ENCODE peak calls at places on chromosomes 4 and X, in five cellular contexts. Y is lower lobe of right lung, K is HFFc6, V is endodermal cell, X is left ventricle myocardium inferior. Z is an unnamed sample.

GRCh38 chr4:172356002-172356401 is 542.8 kb downstream of the GALNTL6 start:
- DNase-seq in V (no peak), Y (no peak), K (no peak), X (no peak), Z (no peak)

GRCh38 chr4:146032234-146032860 is 93.7 kb upstream of the ZNF827 start:
- DNase-seq in X (no peak), V (peak; percentile 63), Y (no peak), K (no peak), Z (no peak)

GRCh38 chr4:43757147-43757546 is 691.5 kb downstream of the KCTD8 start:
- DNase-seq in Y (no peak), K (no peak), X (no peak), V (peak; percentile 62), Z (no peak)

GRCh38 chr4:75251547-75251946 is 262.7 kb downstream of the RCHY1 start:
- DNase-seq in V (no peak), K (no peak), X (no peak), Y (no peak), Z (no peak)

GRCh38 chrX:2549874-2550273 is 49.1 kb upstream of the DHRSX start:
- DNase-seq in K (no peak), Y (no peak), V (peak; percentile 73), X (no peak), Z (no peak)

GRCh38 chrX:71586929-71587328 is 8.7 kb downstream of the GCNA start:
- DNase-seq in Y (no peak), V (no peak), X (no peak), K (no peak), Z (no peak)

GRCh38 chr4:6262847-6263487 is 6.7 kb upstream of the WFS1 start:
- DNase-seq in K (no peak), V (no peak), Y (peak; percentile 35), X (no peak), Z (no peak)

GRCh38 chr4:112099701-112100289 is 45.5 kb upstream of the FAM241A start:
- DNase-seq in K (peak; percentile 66), V (peak; percentile 46), Y (no peak), X (no peak), Z (no peak)

GRCh38 chr4:118834960-118835895 is 698 bp downstream of the SEC24D start:
- DNase-seq in V (peak; percentile 79), Y (peak; percentile 78), X (peak; percentile 54), K (peak; percentile 97), Z (peak; percentile 51)

GRCh38 chrX:79259073-79259689 is 108.0 kb downstream of the ITM2A start:
- DNase-seq in K (no peak), X (no peak), V (no peak), Y (no peak), Z (no peak)

GRCh38 chrX:16664059-16664458 is 14.1 kb downstream of the S100G start:
- DNase-seq in X (no peak), V (no peak), Y (no peak), K (peak; percentile 26), Z (no peak)
- TF ChIP-seq CTCF in X (peak; percentile 33), V (no peak), Y (no peak), K (peak; percentile 47), Z (no peak)

GRCh38 chr4:4695497-4695896 is 153.6 kb upstream of the STX18 start:
- DNase-seq in K (no peak), X (no peak), V (no peak), Y (no peak), Z (no peak)

GRCh38 chr4:4693258-4693657 is 151.4 kb upstream of the STX18 start:
- DNase-seq in K (no peak), V (no peak), X (no peak), Y (no peak), Z (no peak)

GRCh38 chr4:4693755-4694295 is 152.0 kb upstream of the STX18 start:
- DNase-seq in X (no peak), Y (no peak), K (no peak), V (peak; percentile 43), Z (no peak)

GRCh38 chr4:4694812-4695211 is 153.0 kb upstream of the STX18 start:
- DNase-seq in K (no peak), Y (no peak), V (no peak), X (no peak), Z (no peak)

DNA sequence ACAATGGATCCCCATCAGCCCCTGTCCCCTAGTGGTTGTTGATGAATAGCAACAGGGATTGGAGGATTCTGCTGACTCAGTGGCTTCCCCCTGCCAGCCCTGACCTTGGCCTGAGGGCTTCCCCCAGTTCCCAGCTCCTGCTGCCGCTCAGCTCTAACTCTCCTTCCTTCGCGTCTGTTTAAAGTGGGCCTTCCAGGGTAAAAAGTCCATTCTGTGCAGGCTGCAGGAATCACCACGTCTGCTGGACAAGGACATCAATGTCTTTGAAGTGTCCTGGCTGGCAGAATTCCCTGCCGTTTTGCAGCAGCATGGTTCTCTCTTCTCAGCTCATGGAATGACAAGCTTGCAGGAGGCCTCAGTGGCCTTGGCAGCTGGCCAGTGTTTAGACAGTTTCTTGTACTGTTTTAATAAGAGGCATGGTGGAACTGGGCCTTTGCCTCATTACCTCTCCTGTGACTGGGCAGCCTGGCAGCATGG is 152.5 kb upstream of the STX18 start:
- DNase-seq in X (peak; percentile 43), K (peak; percentile 32), Y (no peak), V (peak; percentile 86), Z (no peak)
- TF ChIP-seq CTCF in X (peak; percentile 27), K (peak; percentile 68), Y (no peak), V (peak; percentile 78), Z (no peak)

GRCh38 chrX:138748480-138748879 is 37.0 kb upstream of the FGF13 start:
- DNase-seq in X (no peak), V (no peak), K (no peak), Y (no peak), Z (no peak)
- TF ChIP-seq CTCF in X (peak; percentile 49), V (peak; percentile 88), K (peak; percentile 70), Y (peak; percentile 37), Z (peak; percentile 51)

DNA sequence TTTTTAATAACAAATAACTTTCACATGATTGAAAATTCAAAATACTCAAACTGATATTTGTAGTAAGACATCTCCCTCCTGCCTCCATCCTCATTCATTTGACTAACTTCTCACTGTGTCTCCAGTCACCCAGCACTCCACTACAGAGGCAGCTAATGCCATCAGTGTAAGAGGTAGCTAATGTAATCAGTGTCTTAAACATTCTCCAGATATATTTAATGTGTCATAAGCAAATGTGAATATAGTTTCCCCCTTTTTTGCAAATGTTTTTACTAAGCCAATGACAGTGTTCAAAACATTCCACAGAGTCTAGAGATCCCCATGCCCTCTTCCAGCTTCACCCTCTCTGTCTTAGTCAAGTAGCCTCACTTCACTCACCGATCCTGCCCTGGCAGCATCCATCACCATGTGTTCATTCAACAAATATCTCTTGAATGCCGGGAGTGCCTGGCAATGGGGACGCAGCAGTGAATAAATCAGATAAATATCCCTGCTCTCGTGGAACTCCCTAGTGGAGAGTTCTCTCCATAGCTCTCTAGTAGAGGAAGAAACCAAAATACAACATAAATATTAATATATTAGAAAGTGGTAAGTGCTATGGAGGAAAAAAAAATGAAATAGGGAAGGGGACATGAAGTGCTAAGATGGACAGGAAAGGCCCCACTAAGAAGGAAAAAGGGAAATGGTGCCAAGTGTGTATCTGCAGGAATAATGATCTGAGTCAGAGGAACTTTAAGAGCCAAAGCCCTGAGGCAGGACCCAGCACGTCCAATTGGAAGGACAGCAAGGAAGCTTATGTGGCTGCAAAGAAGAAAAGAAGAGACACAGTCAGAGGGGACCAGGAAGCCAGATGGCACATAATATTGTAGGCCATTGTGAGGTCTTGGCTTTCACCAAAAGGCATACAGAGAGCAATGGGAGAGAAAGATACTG is 18.7 kb downstream of the SCFD2 start:
- DNase-seq in Y (no peak), V (no peak), X (no peak), K (peak; percentile 87), Z (no peak)
- TF ChIP-seq CTCF in Y (no peak), V (no peak), X (no peak), K (peak; percentile 43), Z (no peak)

GRCh38 chr4:132065940-132066495 is 1083.1 kb upstream of the PCDH10 start:
- DNase-seq in V (no peak), Y (no peak), K (peak; percentile 28), X (no peak), Z (no peak)
- TF ChIP-seq CTCF in V (no peak), Y (no peak), K (no peak), X (no peak), Z (no peak)

DNA sequence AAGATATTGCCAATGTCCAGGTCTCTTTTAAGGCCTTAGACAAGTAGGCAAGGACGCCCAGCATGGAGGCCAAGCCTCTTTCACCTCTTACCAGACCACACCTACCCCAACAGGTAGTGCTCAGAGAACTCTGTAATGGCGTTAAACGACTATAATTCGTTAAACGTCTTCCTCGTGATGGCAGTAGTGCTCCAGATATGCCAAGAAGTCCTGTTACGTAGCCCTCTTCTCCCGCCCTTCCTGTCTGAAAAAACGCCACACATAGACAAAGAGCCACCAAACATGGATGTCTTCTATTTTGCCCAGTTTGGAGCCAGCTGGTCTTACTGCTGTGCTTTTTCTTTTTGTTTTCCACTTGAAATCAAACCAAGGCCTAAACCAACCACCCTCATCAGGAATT is 190.7 kb downstream of the OR13H1 start:
- DNase-seq in X (no peak), K (no peak), V (no peak), Y (no peak), Z (no peak)
- TF ChIP-seq CTCF in X (no peak), K (no peak), V (no peak), Y (no peak), Z (no peak)

GRCh38 chr4:152321923-152322322 is 214.0 kb downstream of the FBXW7 start:
- DNase-seq in Y (no peak), V (no peak), K (no peak), X (no peak), Z (no peak)
- TF ChIP-seq CTCF in Y (no peak), V (no peak), K (peak; percentile 55), X (no peak), Z (no peak)

GRCh38 chr4:1815096-1815996 is 22.3 kb downstream of the FGFR3 start:
- DNase-seq in V (no peak), K (no peak), Y (no peak), X (no peak), Z (no peak)

GRCh38 chr4:1814453-1814852 is 21.4 kb downstream of the FGFR3 start:
- DNase-seq in K (no peak), V (no peak), X (no peak), Y (no peak), Z (no peak)

GRCh38 chr4:1812720-1813119 is 19.6 kb downstream of the FGFR3 start:
- DNase-seq in K (no peak), Y (no peak), X (no peak), V (no peak), Z (no peak)

GRCh38 chr4:1813231-1813630 is 20.1 kb downstream of the FGFR3 start:
- DNase-seq in K (no peak), V (no peak), Y (no peak), X (no peak), Z (no peak)

GRCh38 chr4:1813915-1814314 is 20.8 kb downstream of the FGFR3 start:
- DNase-seq in V (no peak), X (no peak), Y (no peak), K (no peak), Z (no peak)
- TF ChIP-seq CTCF in V (peak; percentile 49), X (no peak), Y (no peak), K (no peak), Z (no peak)

GRCh38 chrX:50920132-50920531 is 9.6 kb downstream of the BMP15 start:
- DNase-seq in V (no peak), K (no peak), Y (no peak), X (no peak), Z (no peak)
- TF ChIP-seq CTCF in V (peak; percentile 72), K (peak; percentile 30), Y (peak; percentile 34), X (peak; percentile 49), Z (no peak)

Z was measured in nephron progenitor cell.